ENCODE peak calls at places on chromosomes 4 and X, in four cellular contexts. F is right lobe of liver, G is heart right ventricle, R is cardiac fibroblast. T is an unnamed sample.
A peak's percentile ranks its signal among the peaks of the same experiment; 100 is the strongest.

GRCh38 chrX:11579856-11580595 is 85.7 kb downstream of the ARHGAP6 start:
- DNase-seq in R (no peak), G (no peak), F (no peak), T (no peak)

GRCh38 chrX:29044802-29045201 is 457.6 kb downstream of the IL1RAPL1 start:
- DNase-seq in R (peak; percentile 26), F (no peak), G (no peak), T (no peak)

GRCh38 chrX:130728208-130728607 is 174.8 kb downstream of the ENOX2 start:
- DNase-seq in R (peak; percentile 46), G (no peak), F (no peak), T (no peak)

GRCh38 chrX:97527725-97528124 is 644.0 kb downstream of the RPA4 start:
- DNase-seq in F (no peak), G (no peak), R (no peak), T (no peak)

GRCh38 chr4:179325181-179325580 is 1882.9 kb upstream of the AGA start:
- DNase-seq in G (no peak), F (no peak), R (no peak), T (no peak)

GRCh38 chr4:17762705-17763104 is 18.7 kb downstream of the FAM184B start:
- DNase-seq in F (no peak), R (peak; percentile 61), G (no peak), T (no peak)

GRCh38 chrX:129996120-129996519 is 13.7 kb downstream of the BCORL1 start:
- DNase-seq in F (no peak), G (peak; percentile 8), R (peak; percentile 81), T (no peak)

GRCh38 chr4:6898763-6899162 is 10.9 kb upstream of the TBC1D14 start:
- DNase-seq in G (no peak), F (no peak), R (no peak), T (no peak)

GRCh38 chrX:45077748-45078424 is 122.8 kb downstream of the DIPK2B start:
- DNase-seq in F (no peak), G (no peak), R (no peak), T (no peak)

GRCh38 chr4:145881585-145881984 is 57.0 kb downstream of the ZNF827 start:
- DNase-seq in R (no peak), F (no peak), G (no peak), T (no peak)

GRCh38 chr4:41935652-41936021 is 408 bp downstream of the TMEM33 start:
- DNase-seq in R (peak; percentile 35), G (no peak), F (no peak), T (no peak)

GRCh38 chr4:80235451-80235850 is 31.0 kb upstream of the FGF5 start:
- DNase-seq in G (no peak), F (no peak), R (peak; percentile 73), T (no peak)

GRCh38 chr4:5921578-5921977 is 28.7 kb upstream of the CRMP1 start:
- DNase-seq in G (no peak), F (no peak), R (no peak), T (no peak)

GRCh38 chrX:136204571-136204970 is 46.6 kb downstream of the MAP7D3 start:
- DNase-seq in R (peak; percentile 85), F (no peak), G (peak; percentile 64), T (no peak)

GRCh38 chr4:47425628-47426027 is 37.9 kb downstream of the COMMD8 start:
- DNase-seq in G (no peak), F (no peak), R (no peak), T (no peak)

GRCh38 chrX:35562395-35562794 is 235.7 kb upstream of the MAGEB16 start:
- DNase-seq in G (no peak), F (no peak), R (no peak), T (no peak)

GRCh38 chrX:51395807-51396728 is 63.4 kb downstream of the NUDT10 start:
- DNase-seq in F (peak; percentile 47), G (peak; percentile 3), R (no peak), T (no peak)

GRCh38 chr4:54423066-54423465 is 194.0 kb downstream of the PDGFRA start:
- DNase-seq in F (no peak), R (peak; percentile 65), G (no peak), T (no peak)

GRCh38 chr4:177077095-177077494 is 232.6 kb upstream of the NEIL3 start:
- DNase-seq in F (no peak), G (no peak), R (no peak), T (no peak)

GRCh38 chr4:74218201-74218600 is 60.3 kb downstream of the MTHFD2L start:
- DNase-seq in F (no peak), R (peak; percentile 45), G (no peak), T (no peak)

GRCh38 chr4:1678244-1678643 is 5.9 kb downstream of the FAM53A start:
- DNase-seq in R (no peak), G (no peak), F (peak; percentile 5), T (no peak)

GRCh38 chrX:131827935-131828334 is 195.2 kb upstream of the STK26 start:
- DNase-seq in R (peak; percentile 43), G (no peak), F (no peak), T (no peak)

GRCh38 chrX:44183329-44183728 is 160.1 kb downstream of the EFHC2 start:
- DNase-seq in F (no peak), G (no peak), R (no peak), T (no peak)

GRCh38 chrX:17836830-17837229 is 24.3 kb downstream of the RAI2 start:
- DNase-seq in G (no peak), R (peak; percentile 45), F (no peak), T (no peak)

GRCh38 chr4:98747659-98748091 is 89.3 kb upstream of the TSPAN5 start:
- DNase-seq in F (no peak), G (no peak), R (no peak), T (no peak)

GRCh38 chrX:24963823-24964222 is 51.9 kb downstream of the ARX start:
- DNase-seq in R (no peak), G (no peak), F (no peak), T (no peak)

GRCh38 chrX:86133761-86134160 is 14.5 kb upstream of the DACH2 start:
- DNase-seq in F (no peak), G (no peak), R (peak; percentile 42), T (no peak)

GRCh38 chrX:134670241-134670811 is 12.1 kb upstream of the PLAC1 start:
- DNase-seq in R (peak; percentile 69), G (no peak), F (no peak), T (no peak)

GRCh38 chrX:133412246-133412645 is 3.0 kb downstream of the GPC4 start:
- DNase-seq in R (peak; percentile 22), G (no peak), F (no peak), T (no peak)

GRCh38 chrX:110086916-110087484 is 84.1 kb downstream of the TMEM164 start:
- DNase-seq in G (no peak), F (no peak), R (peak; percentile 96), T (no peak)

GRCh38 chrX:41133551-41133950 is 48.3 kb downstream of the USP9X start:
- DNase-seq in R (no peak), G (no peak), F (no peak), T (no peak)
- TF ChIP-seq CTCF in R (no peak), G (no peak), F (no peak), T (no peak)

DNA sequence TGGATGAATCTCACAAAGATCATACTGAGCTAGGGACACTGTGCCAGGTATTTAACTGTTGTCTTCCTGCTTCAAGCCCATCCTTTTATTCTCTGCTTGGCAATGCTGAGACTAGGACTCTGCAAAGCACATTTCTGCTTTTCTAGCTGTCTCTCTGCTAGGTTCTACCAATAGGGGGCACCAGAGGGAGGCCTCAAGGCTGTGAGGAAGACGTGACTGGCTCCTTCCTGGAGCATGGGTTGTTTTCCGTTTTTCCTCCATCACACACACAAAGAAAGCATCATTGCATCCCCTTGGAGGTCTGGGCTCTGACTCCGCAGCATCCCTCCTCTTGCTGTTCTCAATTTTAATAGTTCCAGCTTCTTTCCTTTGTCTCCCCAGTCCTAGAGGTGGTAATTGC is 10.9 kb upstream of the DCTD start:
- DNase-seq in F (no peak), G (no peak), R (no peak), T (no peak)
- TF ChIP-seq CTCF in F (peak; percentile 7), G (no peak), R (peak; percentile 31), T (peak; percentile 40)

GRCh38 chr4:168837922-168838321 is 172.1 kb downstream of the CBR4 start:
- DNase-seq in G (no peak), F (no peak), R (peak; percentile 29), T (no peak)
- TF ChIP-seq CTCF in G (no peak), F (no peak), R (no peak), T (no peak)

DNA sequence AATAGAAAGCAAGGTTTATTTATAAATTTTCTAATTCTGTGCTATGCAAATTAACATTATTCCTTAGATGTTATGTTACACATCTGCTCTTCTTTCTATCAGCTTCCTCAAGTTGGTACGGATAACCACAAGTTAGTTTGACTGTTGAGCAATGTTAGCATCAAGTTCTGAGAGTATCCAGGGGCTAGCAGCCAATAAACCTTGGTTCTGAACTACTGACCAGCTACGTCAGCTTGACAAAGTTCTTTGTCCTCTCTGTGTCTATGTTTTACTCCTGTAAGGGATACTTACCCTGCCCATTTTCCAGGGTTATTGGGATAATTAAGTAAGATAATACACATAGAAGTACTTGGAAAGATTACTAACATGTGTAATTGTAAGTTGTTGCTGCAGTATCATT is 8.1 kb upstream of the TEX13A start:
- DNase-seq in R (no peak), F (no peak), G (no peak), T (no peak)
- TF ChIP-seq CTCF in R (no peak), F (no peak), G (no peak), T (no peak)